ENCODE peak calls at places on chromosome 1, in nine cellular contexts. One of them, this sample, is unnamed.

GRCh38 chr1:15758953-15759661 is 512 bp downstream of the FBLIM1 start:
- DNase-seq in NCI-H526: peak
- DNase-seq in uterus: no peak
- DNase-seq in GM13976: peak
- DNase-seq in activated naive CD4-positive, alpha-beta T cell treated with anti-CD3 and anti-CD28 coated beads, Interleukin-2, amount 50 U/mL, for 16 hours: no peak
- DNase-seq in NCI-H1105 treated with DMSO at 0.1 percent for 48 hours: no peak
- DNase-seq in SHP77: no peak
- DNase-seq in breast epithelium: no peak
- DNase-seq in CD4-positive, CD25-positive, alpha-beta regulatory T cell: no peak
- DNase-seq in this sample: peak

GRCh38 chr1:51583532-51583931 is 33.4 kb upstream of the OSBPL9 start:
- DNase-seq in NCI-H526: no peak
- DNase-seq in uterus: peak
- DNase-seq in CD4-positive, CD25-positive, alpha-beta regulatory T cell: no peak
- DNase-seq in GM13976: no peak
- DNase-seq in SHP77: no peak
- DNase-seq in activated naive CD4-positive, alpha-beta T cell treated with anti-CD3 and anti-CD28 coated beads, Interleukin-2, amount 50 U/mL, for 16 hours: no peak
- DNase-seq in NCI-H1105 treated with DMSO at 0.1 percent for 48 hours: no peak
- DNase-seq in breast epithelium: peak
- DNase-seq in this sample: peak

GRCh38 chr1:215530401-215530984 is 36.6 kb upstream of the KCTD3 start:
- DNase-seq in CD4-positive, CD25-positive, alpha-beta regulatory T cell: no peak
- DNase-seq in NCI-H1105 treated with DMSO at 0.1 percent for 48 hours: no peak
- DNase-seq in activated naive CD4-positive, alpha-beta T cell treated with anti-CD3 and anti-CD28 coated beads, Interleukin-2, amount 50 U/mL, for 16 hours: no peak
- DNase-seq in NCI-H526: no peak
- DNase-seq in GM13976: no peak
- DNase-seq in SHP77: no peak
- DNase-seq in uterus: no peak
- DNase-seq in breast epithelium: no peak
- DNase-seq in this sample: no peak

GRCh38 chr1:151846062-151846568 is 6.5 kb upstream of the C2CD4D start:
- DNase-seq in uterus: no peak
- DNase-seq in GM13976: no peak
- DNase-seq in NCI-H1105 treated with DMSO at 0.1 percent for 48 hours: no peak
- DNase-seq in CD4-positive, CD25-positive, alpha-beta regulatory T cell: no peak
- DNase-seq in breast epithelium: no peak
- DNase-seq in activated naive CD4-positive, alpha-beta T cell treated with anti-CD3 and anti-CD28 coated beads, Interleukin-2, amount 50 U/mL, for 16 hours: no peak
- DNase-seq in NCI-H526: no peak
- DNase-seq in SHP77: no peak
- DNase-seq in this sample: no peak

GRCh38 chr1:161706116-161706482 is 930 bp upstream of the FCRLA start:
- DNase-seq in GM13976: no peak
- DNase-seq in breast epithelium: no peak
- DNase-seq in NCI-H1105 treated with DMSO at 0.1 percent for 48 hours: no peak
- DNase-seq in uterus: no peak
- DNase-seq in activated naive CD4-positive, alpha-beta T cell treated with anti-CD3 and anti-CD28 coated beads, Interleukin-2, amount 50 U/mL, for 16 hours: no peak
- DNase-seq in NCI-H526: no peak
- DNase-seq in CD4-positive, CD25-positive, alpha-beta regulatory T cell: no peak
- DNase-seq in SHP77: no peak
- DNase-seq in this sample: no peak

GRCh38 chr1:244989813-244990212 is 125.5 kb upstream of the HNRNPU start:
- DNase-seq in activated naive CD4-positive, alpha-beta T cell treated with anti-CD3 and anti-CD28 coated beads, Interleukin-2, amount 50 U/mL, for 16 hours: no peak
- DNase-seq in uterus: no peak
- DNase-seq in GM13976: no peak
- DNase-seq in breast epithelium: no peak
- DNase-seq in NCI-H1105 treated with DMSO at 0.1 percent for 48 hours: no peak
- DNase-seq in CD4-positive, CD25-positive, alpha-beta regulatory T cell: no peak
- DNase-seq in NCI-H526: no peak
- DNase-seq in SHP77: no peak
- DNase-seq in this sample: no peak

GRCh38 chr1:1291611-1292441 is 11.6 kb downstream of the SCNN1D start:
- DNase-seq in uterus: peak
- DNase-seq in CD4-positive, CD25-positive, alpha-beta regulatory T cell: peak
- DNase-seq in GM13976: peak
- DNase-seq in activated naive CD4-positive, alpha-beta T cell treated with anti-CD3 and anti-CD28 coated beads, Interleukin-2, amount 50 U/mL, for 16 hours: peak
- DNase-seq in NCI-H1105 treated with DMSO at 0.1 percent for 48 hours: peak
- DNase-seq in NCI-H526: peak
- DNase-seq in SHP77: peak
- DNase-seq in breast epithelium: peak
- DNase-seq in this sample: peak

GRCh38 chr1:19405761-19406481 is 79.4 kb downstream of the CAPZB start:
- DNase-seq in NCI-H1105 treated with DMSO at 0.1 percent for 48 hours: peak
- DNase-seq in SHP77: no peak
- DNase-seq in GM13976: no peak
- DNase-seq in CD4-positive, CD25-positive, alpha-beta regulatory T cell: no peak
- DNase-seq in NCI-H526: no peak
- DNase-seq in uterus: peak
- DNase-seq in breast epithelium: no peak
- DNase-seq in activated naive CD4-positive, alpha-beta T cell treated with anti-CD3 and anti-CD28 coated beads, Interleukin-2, amount 50 U/mL, for 16 hours: no peak
- DNase-seq in this sample: no peak

GRCh38 chr1:85464497-85465098 is 361 bp downstream of the DDAH1 start:
- DNase-seq in activated naive CD4-positive, alpha-beta T cell treated with anti-CD3 and anti-CD28 coated beads, Interleukin-2, amount 50 U/mL, for 16 hours: peak
- DNase-seq in NCI-H1105 treated with DMSO at 0.1 percent for 48 hours: peak
- DNase-seq in SHP77: no peak
- DNase-seq in uterus: peak
- DNase-seq in CD4-positive, CD25-positive, alpha-beta regulatory T cell: no peak
- DNase-seq in NCI-H526: peak
- DNase-seq in GM13976: peak
- DNase-seq in breast epithelium: peak
- DNase-seq in this sample: peak

GRCh38 chr1:198449727-198450433 is 90.6 kb downstream of the ATP6V1G3 start:
- DNase-seq in activated naive CD4-positive, alpha-beta T cell treated with anti-CD3 and anti-CD28 coated beads, Interleukin-2, amount 50 U/mL, for 16 hours: no peak
- DNase-seq in breast epithelium: no peak
- DNase-seq in SHP77: no peak
- DNase-seq in NCI-H1105 treated with DMSO at 0.1 percent for 48 hours: no peak
- DNase-seq in uterus: no peak
- DNase-seq in GM13976: no peak
- DNase-seq in NCI-H526: no peak
- DNase-seq in CD4-positive, CD25-positive, alpha-beta regulatory T cell: no peak
- DNase-seq in this sample: no peak

GRCh38 chr1:62054188-62054587 is 140.5 kb upstream of the L1TD1 start:
- DNase-seq in NCI-H1105 treated with DMSO at 0.1 percent for 48 hours: no peak
- DNase-seq in breast epithelium: no peak
- DNase-seq in uterus: no peak
- DNase-seq in SHP77: no peak
- DNase-seq in CD4-positive, CD25-positive, alpha-beta regulatory T cell: no peak
- DNase-seq in GM13976: no peak
- DNase-seq in activated naive CD4-positive, alpha-beta T cell treated with anti-CD3 and anti-CD28 coated beads, Interleukin-2, amount 50 U/mL, for 16 hours: no peak
- DNase-seq in NCI-H526: no peak
- DNase-seq in this sample: no peak

GRCh38 chr1:169345500-169345899 is 22.1 kb downstream of the NME7 start:
- DNase-seq in NCI-H526: no peak
- DNase-seq in SHP77: no peak
- DNase-seq in NCI-H1105 treated with DMSO at 0.1 percent for 48 hours: no peak
- DNase-seq in GM13976: no peak
- DNase-seq in breast epithelium: no peak
- DNase-seq in uterus: no peak
- DNase-seq in CD4-positive, CD25-positive, alpha-beta regulatory T cell: no peak
- DNase-seq in activated naive CD4-positive, alpha-beta T cell treated with anti-CD3 and anti-CD28 coated beads, Interleukin-2, amount 50 U/mL, for 16 hours: no peak
- DNase-seq in this sample: no peak

GRCh38 chr1:110916669-110917306 is 43.8 kb downstream of the CD53 start:
- DNase-seq in GM13976: peak
- DNase-seq in NCI-H526: no peak
- DNase-seq in SHP77: peak
- DNase-seq in NCI-H1105 treated with DMSO at 0.1 percent for 48 hours: no peak
- DNase-seq in CD4-positive, CD25-positive, alpha-beta regulatory T cell: no peak
- DNase-seq in breast epithelium: no peak
- DNase-seq in activated naive CD4-positive, alpha-beta T cell treated with anti-CD3 and anti-CD28 coated beads, Interleukin-2, amount 50 U/mL, for 16 hours: no peak
- DNase-seq in uterus: no peak
- DNase-seq in this sample: no peak

GRCh38 chr1:205179842-205180241 is 31.7 kb downstream of the DSTYK start:
- DNase-seq in SHP77: no peak
- DNase-seq in CD4-positive, CD25-positive, alpha-beta regulatory T cell: no peak
- DNase-seq in uterus: no peak
- DNase-seq in activated naive CD4-positive, alpha-beta T cell treated with anti-CD3 and anti-CD28 coated beads, Interleukin-2, amount 50 U/mL, for 16 hours: no peak
- DNase-seq in NCI-H1105 treated with DMSO at 0.1 percent for 48 hours: no peak
- DNase-seq in GM13976: no peak
- DNase-seq in breast epithelium: no peak
- DNase-seq in NCI-H526: no peak
- DNase-seq in this sample: no peak